ENCODE peak calls at places on chromosomes 1 and 21, in four cellular contexts. A is CD4-positive, alpha-beta T cell; R is T-cell; O is aorta. K is an unnamed sample.

GRCh38 chr21:34128124-34128523 is 54.7 kb downstream of the MRPS6 start:
- ATAC-seq in A (no peak), R (no peak), O (peak; percentile 79), K (no peak)

GRCh38 chr1:95207223-95207935 is 26.6 kb upstream of the RWDD3 start:
- ATAC-seq in A (no peak), R (no peak), O (no peak), K (no peak)

GRCh38 chr1:170086399-170087032 is 12.0 kb upstream of the KIFAP3 start:
- ATAC-seq in A (no peak), R (no peak), O (no peak), K (no peak)

GRCh38 chr1:154423303-154423987 is 18.3 kb downstream of the IL6R start:
- ATAC-seq in A (no peak), R (no peak), O (no peak), K (no peak)

GRCh38 chr1:147736847-147737246 is 23.6 kb downstream of the GJA5 start:
- ATAC-seq in A (no peak), R (no peak), O (no peak), K (no peak)

GRCh38 chr1:37951041-37951782 is 4.4 kb upstream of the INPP5B start:
- ATAC-seq in A (no peak), R (no peak), O (no peak), K (no peak)

GRCh38 chr21:41164981-41165650 is 2.8 kb upstream of the BACE2 start:
- ATAC-seq in A (no peak), R (no peak), O (no peak), K (no peak)

GRCh38 chr1:55375617-55376258 is 160.6 kb upstream of the USP24 start:
- ATAC-seq in A (no peak), R (no peak), O (peak; percentile 69), K (no peak)

GRCh38 chr1:19798486-19799232 is 1.1 kb downstream of the TMCO4 start:
- ATAC-seq in A (no peak), R (no peak), O (no peak), K (no peak)

GRCh38 chr1:247614625-247615024 is 9.2 kb downstream of the OR2G3 start:
- ATAC-seq in A (no peak), R (no peak), O (peak; percentile 29), K (no peak)

GRCh38 chr1:193115629-193116227 is 6.1 kb upstream of the CDC73 start:
- ATAC-seq in A (no peak), R (no peak), O (peak; percentile 67), K (peak; percentile 91)

GRCh38 chr1:68185743-68186142 is 46.6 kb downstream of the WLS start:
- ATAC-seq in A (no peak), R (no peak), O (no peak), K (no peak)

GRCh38 chr1:235317179-235317578 is 10.8 kb downstream of the ARID4B start:
- ATAC-seq in A (no peak), R (no peak), O (no peak), K (no peak)

GRCh38 chr1:234533975-234534876 is 55.2 kb upstream of the TARBP1 start:
- ATAC-seq in A (no peak), R (no peak), O (peak; percentile 21), K (peak; percentile 35)

GRCh38 chr1:229641306-229641705 is 15.3 kb downstream of the URB2 start:
- ATAC-seq in A (no peak), R (no peak), O (no peak), K (no peak)

GRCh38 chr1:205913451-205914204 is 29.6 kb downstream of the SLC26A9 start:
- ATAC-seq in A (no peak), R (no peak), O (peak; percentile 69), K (no peak)

GRCh38 chr21:17585875-17586450 is 26.7 kb downstream of the BTG3 start:
- ATAC-seq in A (peak; percentile 49), R (no peak), O (no peak), K (no peak)

GRCh38 chr1:19087017-19087736 is 122.9 kb downstream of the UBR4 start:
- ATAC-seq in A (no peak), R (no peak), O (no peak), K (no peak)

GRCh38 chr1:119902775-119903442 is 6.6 kb upstream of the ADAM30 start:
- ATAC-seq in A (no peak), R (no peak), O (no peak), K (no peak)

GRCh38 chr1:213987422-213987875 is 324 bp upstream of the PROX1 start:
- ATAC-seq in A (no peak), R (no peak), O (peak; percentile 53), K (peak; percentile 50)

GRCh38 chr1:92975551-92976232 is 14.4 kb upstream of the DIPK1A start:
- ATAC-seq in A (no peak), R (peak; percentile 32), O (no peak), K (no peak)

GRCh38 chr1:77081834-77082233 is 137.4 kb downstream of the PIGK start:
- ATAC-seq in A (no peak), R (no peak), O (no peak), K (no peak)

K was measured in gastroesophageal sphincter.